ENCODE peak calls at places on chromosomes 7 and 10, in four cellular contexts. I, A, C and F are unnamed samples.

GRCh38 chr10:62335326-62335725 is 38.8 kb upstream of the ZNF365 start:
- DNase-seq in I (peak), A (no peak), C (no peak), F (no peak)

GRCh38 chr10:132241496-132241895 is 54.7 kb downstream of the DPYSL4 start:
- DNase-seq in I (no peak), A (no peak), C (no peak), F (no peak)

GRCh38 chr10:126905776-126906703 is 812 bp downstream of the DOCK1 start:
- DNase-seq in I (peak), A (no peak), C (peak), F (peak)

GRCh38 chr10:103663802-103664201 is 170.3 kb downstream of the NEURL1 start:
- DNase-seq in I (no peak), A (peak), C (no peak), F (no peak)

GRCh38 chr10:48249763-48250351 is 24.6 kb downstream of the FRMPD2 start:
- DNase-seq in I (no peak), A (no peak), C (no peak), F (no peak)

GRCh38 chr7:30789334-30789711 is 18.1 kb downstream of the MINDY4 start:
- DNase-seq in I (peak), A (no peak), C (no peak), F (no peak)

GRCh38 chr10:34377833-34378232 is 437.3 kb downstream of the PARD3 start:
- DNase-seq in I (no peak), A (no peak), C (no peak), F (no peak)

GRCh38 chr7:69078997-69079769 is 519.1 kb upstream of the AUTS2 start:
- DNase-seq in I (no peak), A (peak), C (peak), F (no peak)

GRCh38 chr10:73774637-73775036 is 7.2 kb upstream of the CHCHD1 start:
- DNase-seq in I (peak), A (no peak), C (no peak), F (no peak)

GRCh38 chr7:47278043-47278442 is 303.9 kb downstream of the TNS3 start:
- DNase-seq in I (no peak), A (no peak), C (peak), F (no peak)

GRCh38 chr10:14032406-14032998 is 298.2 kb downstream of the FRMD4A start:
- DNase-seq in I (no peak), A (no peak), C (no peak), F (peak)

GRCh38 chr10:35356725-35357092 is 20.4 kb downstream of the CCNY start:
- DNase-seq in I (no peak), A (no peak), C (no peak), F (no peak)

GRCh38 chr7:84237533-84238173 is 43.1 kb upstream of the SEMA3A start:
- DNase-seq in I (peak), A (no peak), C (no peak), F (no peak)

GRCh38 chr10:111085690-111086353 is 9.0 kb downstream of the ADRA2A start:
- DNase-seq in I (no peak), A (no peak), C (peak), F (no peak)

GRCh38 chr7:82704121-82704520 is 260.5 kb upstream of the CACNA2D1 start:
- DNase-seq in I (no peak), A (no peak), C (no peak), F (no peak)

GRCh38 chr10:86755454-86755739 is 1.0 kb upstream of the BMPR1A start:
- DNase-seq in I (no peak), A (no peak), C (no peak), F (no peak)

GRCh38 chr10:28906934-28907333 is 229.6 kb downstream of the BAMBI start:
- DNase-seq in I (peak), A (no peak), C (no peak), F (no peak)

GRCh38 chr10:64379898-64380297 is 858.7 kb downstream of the REEP3 start:
- DNase-seq in I (no peak), A (no peak), C (peak), F (no peak)
- TF ChIP-seq CTCF in I (no peak), A (peak), C (peak), F (no peak)

GRCh38 chr10:77291596-77292505 is 345.8 kb downstream of the KCNMA1 start:
- DNase-seq in I (peak), A (no peak), C (no peak), F (no peak)
- TF ChIP-seq CTCF in I (no peak), A (no peak), C (no peak), F (no peak)

GRCh38 chr10:81820418-81820817 is 54.6 kb upstream of the NRG3 start:
- DNase-seq in I (no peak), A (no peak), C (no peak), F (no peak)
- TF ChIP-seq CTCF in I (no peak), A (no peak), C (no peak), F (peak)

GRCh38 chr7:87785368-87785995 is 90.7 kb downstream of the SLC25A40 start:
- DNase-seq in I (no peak), A (no peak), C (no peak), F (no peak)

GRCh38 chr7:87779806-87780205 is 96.4 kb downstream of the SLC25A40 start:
- DNase-seq in I (no peak), A (no peak), C (no peak), F (no peak)

DNA sequence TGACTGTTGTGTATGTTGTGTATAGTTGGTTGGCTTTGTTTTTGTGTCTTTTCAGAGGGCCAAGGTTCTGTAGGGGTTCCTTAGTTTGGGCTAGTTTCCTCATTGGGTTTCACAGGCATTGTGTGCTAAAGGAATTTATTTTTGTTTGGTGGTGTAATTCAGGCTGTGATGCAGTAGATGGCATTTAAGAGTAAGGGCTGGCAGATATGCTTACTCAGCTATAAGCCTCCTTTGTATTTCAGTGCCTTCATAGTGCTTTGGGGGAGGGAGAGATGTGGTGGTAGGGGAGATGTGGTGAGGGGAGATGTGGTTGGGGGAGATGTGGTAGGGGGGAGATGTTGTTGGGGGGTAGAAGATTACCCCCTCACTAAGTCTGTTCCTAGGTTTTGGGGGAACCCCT is 91.7 kb downstream of the SLC25A40 start:
- DNase-seq in I (peak), A (no peak), C (no peak), F (no peak)
- TF ChIP-seq CTCF in I (peak), A (no peak), C (no peak), F (no peak)

GRCh38 chr10:101614957-101615759 is 27.0 kb downstream of the DPCD start:
- DNase-seq in I (no peak), A (no peak), C (no peak), F (no peak)
- TF ChIP-seq CTCF in I (no peak), A (no peak), C (no peak), F (no peak)

DNA sequence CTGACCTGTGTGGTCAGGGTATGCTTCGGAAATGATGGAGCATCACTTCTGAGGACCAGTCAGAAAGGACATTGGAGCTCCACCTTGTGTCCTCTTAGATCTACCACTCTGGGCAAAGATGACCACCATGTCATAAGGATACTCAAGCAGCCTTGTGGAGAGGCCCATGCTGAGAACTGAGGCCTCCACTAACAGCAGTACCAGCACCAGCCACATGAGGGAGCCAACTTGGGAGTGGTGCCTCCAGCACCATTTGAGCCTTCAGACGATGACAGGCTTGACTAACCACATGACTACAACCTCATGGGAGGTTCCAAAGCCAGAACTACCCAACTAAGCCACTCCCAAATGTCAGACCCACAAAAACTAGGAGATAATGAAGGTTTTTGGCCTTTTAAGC is 116.0 kb downstream of the NPTX2 start:
- DNase-seq in I (peak), A (no peak), C (peak), F (peak)
- TF ChIP-seq CTCF in I (no peak), A (no peak), C (peak), F (peak)

GRCh38 chr7:100095289-100095688 is 5.9 kb downstream of the MCM7 start:
- DNase-seq in I (no peak), A (no peak), C (no peak), F (no peak)
- TF ChIP-seq CTCF in I (no peak), A (no peak), C (no peak), F (no peak)